ENCODE peak calls at places on chromosomes 11 and 22, in ten cellular contexts. A is SW 1271; U is esophagus squamous epithelium; V is activated naive CD8-positive, alpha-beta T cell treated with anti-CD3 and anti-CD28 coated beads, Interleukin-2, amount 50 U/mL, for 24 hours; Y is neural progenitor cell; O is GM04504; M is memory B cell; B is NCI-H460; S is omental fat pad; Q is heart left ventricle. Z is an unnamed sample.

GRCh38 chr11:62553839-62554361 is 7.3 kb upstream of the AHNAK start:
- DNase-seq in V (no peak), S (no peak), O (no peak), B (peak), A (peak), M (no peak), Q (no peak), Y (no peak), U (no peak), Z (no peak)

GRCh38 chr11:66488957-66489356 is 8.7 kb downstream of the DPP3 start:
- DNase-seq in U (no peak), A (no peak), Q (no peak), B (no peak), Y (no peak), V (no peak), S (no peak), O (no peak), M (no peak), Z (no peak)

GRCh38 chr11:70169136-70169535 is 34.0 kb upstream of the FADD start:
- DNase-seq in M (no peak), A (no peak), U (no peak), O (no peak), B (no peak), S (no peak), Y (no peak), Q (no peak), V (no peak), Z (no peak)

GRCh38 chr11:1199689-1200610 is 22.9 kb upstream of the MUC5B start:
- DNase-seq in O (no peak), M (no peak), V (no peak), Q (peak), S (no peak), B (no peak), Y (no peak), A (no peak), U (no peak), Z (peak)

GRCh38 chr11:124086447-124086846 is 28.8 kb upstream of the VWA5A start:
- DNase-seq in M (no peak), O (no peak), S (no peak), V (no peak), Y (peak), Q (no peak), U (no peak), A (no peak), B (no peak), Z (no peak)

GRCh38 chr11:116169776-116170175 is 603.0 kb downstream of the BUD13 start:
- DNase-seq in Q (no peak), U (no peak), M (no peak), S (no peak), V (no peak), A (no peak), Y (no peak), B (no peak), O (no peak), Z (no peak)

GRCh38 chr11:926341-926916 is 759 bp downstream of the AP2A2 start:
- DNase-seq in Q (peak), M (no peak), B (peak), A (no peak), O (no peak), U (no peak), V (no peak), S (no peak), Y (peak), Z (no peak)

GRCh38 chr22:40728731-40729189 is 49.5 kb downstream of the MCHR1 start:
- DNase-seq in B (no peak), Y (no peak), V (peak), S (no peak), A (no peak), Q (no peak), M (no peak), U (no peak), O (no peak), Z (no peak)

GRCh38 chr22:45996241-45997076 is 19.5 kb upstream of the WNT7B start:
- DNase-seq in U (no peak), Q (peak), O (peak), B (no peak), Y (no peak), S (no peak), A (no peak), V (no peak), M (no peak), Z (peak)

GRCh38 chr11:75668508-75669297 is at the start of gene MAP6:
- DNase-seq in A (no peak), M (no peak), B (no peak), U (no peak), Q (peak), Y (peak), S (no peak), V (peak), O (no peak), Z (no peak)

GRCh38 chr22:20509344-20510047 is 2.1 kb downstream of the MED15 start:
- DNase-seq in M (peak), A (peak), U (no peak), O (peak), B (peak), Y (peak), Q (peak), V (peak), S (peak), Z (peak)

GRCh38 chr11:115677190-115677589 is 173.0 kb upstream of the CADM1 start:
- DNase-seq in B (no peak), Q (no peak), V (no peak), O (no peak), U (no peak), M (no peak), A (no peak), S (no peak), Y (no peak), Z (peak)

GRCh38 chr11:14971865-14972580 is at the start of gene CALCA:
- DNase-seq in O (no peak), S (no peak), V (no peak), Q (peak), A (no peak), M (no peak), Y (peak), U (no peak), B (no peak), Z (no peak)